ENCODE peak calls at places on chromosomes 12 and 14, in six cellular contexts. One of them, this sample, is unnamed.

GRCh38 chr14:96754162-96754844 is 42.9 kb upstream of the VRK1 start:
- DNase-seq in heart left ventricle: no peak
- DNase-seq in RWPE1: peak; percentile 19
- DNase-seq in GM23338: no peak
- DNase-seq in mammary epithelial cell: peak; percentile 24
- DNase-seq in tibial artery: no peak
- DNase-seq in this sample: no peak

GRCh38 chr12:105351523-105351922 is 21.0 kb downstream of the C12orf75 start:
- DNase-seq in heart left ventricle: no peak
- DNase-seq in RWPE1: no peak
- DNase-seq in GM23338: no peak
- DNase-seq in mammary epithelial cell: no peak
- DNase-seq in tibial artery: no peak
- DNase-seq in this sample: peak; percentile 67

GRCh38 chr14:96345669-96346068 is 17.5 kb downstream of the ATG2B start:
- DNase-seq in heart left ventricle: no peak
- DNase-seq in RWPE1: no peak
- DNase-seq in GM23338: no peak
- DNase-seq in mammary epithelial cell: no peak
- DNase-seq in tibial artery: no peak
- DNase-seq in this sample: no peak

GRCh38 chr12:104680070-104680469 is 223.3 kb downstream of the CHST11 start:
- DNase-seq in heart left ventricle: no peak
- DNase-seq in RWPE1: no peak
- DNase-seq in GM23338: peak; percentile 70
- DNase-seq in mammary epithelial cell: no peak
- DNase-seq in tibial artery: no peak
- DNase-seq in this sample: peak; percentile 75

GRCh38 chr14:100522616-100523021 is 64.6 kb downstream of the BEGAIN start:
- DNase-seq in heart left ventricle: no peak
- DNase-seq in RWPE1: no peak
- DNase-seq in GM23338: no peak
- DNase-seq in mammary epithelial cell: no peak
- DNase-seq in tibial artery: no peak
- DNase-seq in this sample: peak; percentile 51

GRCh38 chr12:111780615-111781014 is 13.9 kb downstream of the ALDH2 start:
- DNase-seq in heart left ventricle: no peak
- DNase-seq in RWPE1: no peak
- DNase-seq in GM23338: no peak
- DNase-seq in mammary epithelial cell: peak; percentile 63
- DNase-seq in tibial artery: no peak
- DNase-seq in this sample: no peak

GRCh38 chr14:53571990-53572389 is 384.6 kb downstream of the BMP4 start:
- DNase-seq in heart left ventricle: no peak
- DNase-seq in RWPE1: no peak
- DNase-seq in GM23338: peak; percentile 65
- DNase-seq in mammary epithelial cell: no peak
- DNase-seq in tibial artery: no peak
- DNase-seq in this sample: no peak

GRCh38 chr12:132150780-132151144 is 6.5 kb downstream of the NOC4L start:
- DNase-seq in heart left ventricle: no peak
- DNase-seq in RWPE1: no peak
- DNase-seq in GM23338: no peak
- DNase-seq in mammary epithelial cell: no peak
- DNase-seq in tibial artery: no peak
- DNase-seq in this sample: no peak

GRCh38 chr12:4448943-4449861 is 3.6 kb upstream of the FGF6 start:
- DNase-seq in heart left ventricle: no peak
- DNase-seq in RWPE1: no peak
- DNase-seq in GM23338: no peak
- DNase-seq in mammary epithelial cell: no peak
- DNase-seq in tibial artery: no peak
- DNase-seq in this sample: no peak

GRCh38 chr12:132554857-132555630 is 55.3 kb downstream of the LRCOL1 start:
- DNase-seq in heart left ventricle: no peak
- DNase-seq in RWPE1: no peak
- DNase-seq in GM23338: peak; percentile 68
- DNase-seq in mammary epithelial cell: no peak
- DNase-seq in tibial artery: no peak
- DNase-seq in this sample: peak; percentile 51

GRCh38 chr12:85688837-85689236 is 147.4 kb downstream of the RASSF9 start:
- DNase-seq in heart left ventricle: no peak
- DNase-seq in RWPE1: no peak
- DNase-seq in GM23338: peak; percentile 30
- DNase-seq in mammary epithelial cell: no peak
- DNase-seq in tibial artery: no peak
- DNase-seq in this sample: no peak

GRCh38 chr12:15364221-15365170 is 42.2 kb downstream of the PTPRO start:
- DNase-seq in heart left ventricle: no peak
- DNase-seq in RWPE1: peak; percentile 58
- DNase-seq in GM23338: no peak
- DNase-seq in mammary epithelial cell: peak; percentile 72
- DNase-seq in tibial artery: no peak
- DNase-seq in this sample: no peak

GRCh38 chr12:10632226-10632625 is 18.8 kb upstream of the MAGOHB start:
- DNase-seq in heart left ventricle: no peak
- DNase-seq in RWPE1: no peak
- DNase-seq in GM23338: no peak
- DNase-seq in mammary epithelial cell: no peak
- DNase-seq in tibial artery: no peak
- DNase-seq in this sample: no peak

GRCh38 chr14:104551851-104552737 is 27.5 kb upstream of the C14orf180 start:
- DNase-seq in heart left ventricle: peak; percentile 47
- DNase-seq in RWPE1: no peak
- DNase-seq in GM23338: no peak
- DNase-seq in mammary epithelial cell: no peak
- DNase-seq in tibial artery: peak; percentile 51
- DNase-seq in this sample: no peak

GRCh38 chr12:53701518-53702264 is 25.6 kb downstream of the CALCOCO1 start:
- DNase-seq in heart left ventricle: peak; percentile 87
- DNase-seq in RWPE1: peak; percentile 73
- DNase-seq in GM23338: peak; percentile 82
- DNase-seq in mammary epithelial cell: peak; percentile 54
- DNase-seq in tibial artery: peak; percentile 90
- DNase-seq in this sample: peak; percentile 83
- H3K27ac ChIP-seq in heart left ventricle: no peak overlapping the region
- H3K27ac ChIP-seq in RWPE1: no peak overlapping the region
- H3K27ac ChIP-seq in GM23338: no peak overlapping the region
- H3K27ac ChIP-seq in mammary epithelial cell: no peak overlapping the region
- H3K27ac ChIP-seq in tibial artery: no peak overlapping the region
- H3K27ac ChIP-seq in this sample: no peak overlapping the region

DNA sequence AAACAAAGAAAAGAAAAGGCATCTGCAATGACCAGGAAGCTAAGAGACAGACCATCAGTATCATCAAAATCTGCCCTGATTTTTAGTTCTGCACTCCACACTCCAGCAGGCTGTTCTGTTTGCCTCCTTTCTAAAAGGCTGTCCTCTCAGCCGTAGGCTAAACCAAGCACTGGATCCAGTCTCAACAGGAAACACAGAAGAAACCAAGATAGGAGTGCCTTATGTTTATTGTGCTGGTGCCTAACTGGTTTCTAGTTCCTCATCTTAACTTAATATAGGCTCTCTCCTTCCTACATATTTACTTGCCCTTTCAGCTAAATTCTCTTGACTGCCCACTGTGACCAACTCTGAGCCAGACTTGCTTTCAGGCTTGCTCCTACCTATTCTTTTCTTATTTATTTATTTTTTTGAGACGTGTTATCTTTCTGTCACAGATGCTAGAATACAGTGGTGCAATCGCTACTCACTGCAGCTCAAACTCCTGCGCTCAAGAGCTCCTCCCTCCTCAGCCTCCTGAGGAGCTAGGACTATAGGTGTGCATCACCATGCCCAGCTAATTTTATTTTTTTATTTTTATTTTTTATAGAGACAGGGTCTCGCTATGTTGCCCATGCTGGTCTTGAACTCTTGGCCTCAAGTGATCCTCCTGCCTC is 30.8 kb downstream of the GALNT4 start:
- DNase-seq in heart left ventricle: no peak
- DNase-seq in RWPE1: no peak
- DNase-seq in GM23338: no peak
- DNase-seq in mammary epithelial cell: no peak
- DNase-seq in tibial artery: no peak
- DNase-seq in this sample: peak; percentile 48
- H3K27ac ChIP-seq in heart left ventricle: no peak overlapping the region
- H3K27ac ChIP-seq in RWPE1: no peak overlapping the region
- H3K27ac ChIP-seq in GM23338: no peak overlapping the region
- H3K27ac ChIP-seq in mammary epithelial cell: no peak overlapping the region
- H3K27ac ChIP-seq in tibial artery: no peak overlapping the region
- H3K27ac ChIP-seq in this sample: no peak overlapping the region

DNA sequence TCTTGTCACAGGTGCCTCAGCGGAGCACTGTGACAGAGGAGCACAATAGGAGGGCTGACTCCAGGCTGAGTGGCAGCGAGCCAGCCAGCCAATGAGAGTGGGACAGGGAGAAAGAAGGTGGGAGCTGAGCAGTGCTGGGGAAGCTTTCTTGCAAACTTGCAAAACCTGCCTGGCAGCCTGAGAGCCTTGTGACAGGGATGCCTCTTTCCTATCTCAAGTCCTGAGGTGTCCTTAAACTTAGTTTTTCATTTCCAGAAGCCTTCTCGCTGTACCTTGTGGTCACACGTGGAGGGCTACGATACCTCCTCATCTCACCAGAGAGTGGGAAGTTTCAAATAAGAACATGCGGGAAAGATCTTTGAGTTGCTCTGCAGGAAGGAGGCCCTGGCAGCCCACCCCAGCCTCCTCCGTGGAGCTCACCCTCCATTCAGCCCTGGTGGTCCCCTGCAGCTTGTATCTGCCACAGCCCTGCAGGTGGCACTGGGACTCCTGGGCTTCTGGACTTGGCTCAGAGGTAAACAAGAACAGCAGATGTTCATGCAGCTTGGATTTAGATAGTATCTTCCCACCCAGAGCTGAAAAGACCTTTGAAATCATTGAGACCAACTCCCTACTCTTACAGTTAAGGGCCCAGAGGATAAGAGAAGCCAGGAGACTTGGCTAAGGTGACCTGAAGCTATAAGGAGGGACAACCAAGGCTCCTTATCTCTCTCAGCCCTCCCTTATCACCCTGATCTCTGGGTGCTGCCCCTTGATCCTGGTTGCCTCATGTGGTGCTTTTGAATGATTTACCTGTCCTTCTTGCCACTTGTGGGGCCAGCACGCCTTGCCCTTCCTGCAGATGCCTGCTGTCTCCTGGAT is 153.5 kb upstream of the MAX start:
- DNase-seq in heart left ventricle: no peak
- DNase-seq in RWPE1: peak; percentile 49
- DNase-seq in GM23338: peak; percentile 94
- DNase-seq in mammary epithelial cell: peak; percentile 84
- DNase-seq in tibial artery: no peak
- DNase-seq in this sample: no peak
- H3K27ac ChIP-seq in heart left ventricle: no peak overlapping the region
- H3K27ac ChIP-seq in RWPE1: no peak overlapping the region
- H3K27ac ChIP-seq in GM23338: no peak overlapping the region
- H3K27ac ChIP-seq in mammary epithelial cell: peak overlapping the region; percentile 88
- H3K27ac ChIP-seq in tibial artery: no peak overlapping the region
- H3K27ac ChIP-seq in this sample: no peak overlapping the region

DNA sequence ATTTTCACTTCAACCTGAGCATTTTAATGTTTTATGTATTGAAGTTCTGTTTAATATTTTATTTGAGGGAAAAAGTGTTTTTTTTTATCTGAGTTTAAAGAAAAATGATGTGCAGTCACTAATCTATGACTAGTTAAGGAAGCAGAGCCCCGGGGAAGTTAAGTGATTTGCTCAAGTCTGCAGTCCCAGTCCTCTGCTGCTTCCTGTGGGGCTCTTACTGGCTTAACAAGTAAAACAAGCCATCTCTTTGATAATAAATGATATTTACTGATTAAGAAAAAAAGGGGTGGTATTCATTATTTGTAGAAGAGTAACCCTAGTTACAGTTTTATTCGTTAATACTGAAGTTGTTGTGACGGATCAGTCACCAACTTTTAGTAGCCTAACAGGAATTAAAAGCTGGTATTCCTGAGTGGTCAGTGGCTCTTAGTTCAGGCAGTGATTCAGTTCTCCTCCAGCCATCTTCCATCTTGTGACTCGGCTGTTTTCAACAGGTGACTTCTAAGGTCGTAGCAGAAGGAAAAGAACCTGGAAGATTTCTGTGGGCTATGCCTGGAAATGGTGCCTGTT is 21.7 kb downstream of the BICDL1 start:
- DNase-seq in heart left ventricle: no peak
- DNase-seq in RWPE1: no peak
- DNase-seq in GM23338: no peak
- DNase-seq in mammary epithelial cell: no peak
- DNase-seq in tibial artery: no peak
- DNase-seq in this sample: no peak
- H3K27ac ChIP-seq in heart left ventricle: no peak overlapping the region
- H3K27ac ChIP-seq in RWPE1: no peak overlapping the region
- H3K27ac ChIP-seq in GM23338: no peak overlapping the region
- H3K27ac ChIP-seq in mammary epithelial cell: no peak overlapping the region
- H3K27ac ChIP-seq in tibial artery: no peak overlapping the region
- H3K27ac ChIP-seq in this sample: no peak overlapping the region

DNA sequence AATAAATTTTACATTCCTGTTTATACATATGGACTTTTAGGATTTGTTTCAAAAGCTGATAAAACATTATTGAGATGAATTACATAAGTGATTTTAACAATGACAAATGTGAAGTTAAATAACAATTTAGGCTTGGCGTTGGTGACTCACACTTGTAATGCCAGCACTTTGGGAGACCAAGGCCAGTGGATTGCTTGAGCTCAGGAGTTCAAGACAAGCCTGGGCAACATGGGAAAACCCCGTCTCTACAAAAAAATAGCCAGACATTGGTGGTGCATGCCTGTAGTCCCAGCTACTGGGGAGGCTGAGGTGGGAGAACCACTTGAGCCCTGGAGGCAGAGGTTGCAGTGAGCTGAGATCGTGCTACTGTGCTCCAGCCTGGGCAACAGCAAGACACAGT is 7.4 kb downstream of the ACOT2 start:
- DNase-seq in heart left ventricle: no peak
- DNase-seq in RWPE1: no peak
- DNase-seq in GM23338: no peak
- DNase-seq in mammary epithelial cell: peak; percentile 84
- DNase-seq in tibial artery: no peak
- DNase-seq in this sample: no peak
- H3K27ac ChIP-seq in heart left ventricle: no peak overlapping the region
- H3K27ac ChIP-seq in RWPE1: peak overlapping the region; percentile 71
- H3K27ac ChIP-seq in GM23338: no peak overlapping the region
- H3K27ac ChIP-seq in mammary epithelial cell: no peak overlapping the region
- H3K27ac ChIP-seq in tibial artery: no peak overlapping the region
- H3K27ac ChIP-seq in this sample: no peak overlapping the region

DNA sequence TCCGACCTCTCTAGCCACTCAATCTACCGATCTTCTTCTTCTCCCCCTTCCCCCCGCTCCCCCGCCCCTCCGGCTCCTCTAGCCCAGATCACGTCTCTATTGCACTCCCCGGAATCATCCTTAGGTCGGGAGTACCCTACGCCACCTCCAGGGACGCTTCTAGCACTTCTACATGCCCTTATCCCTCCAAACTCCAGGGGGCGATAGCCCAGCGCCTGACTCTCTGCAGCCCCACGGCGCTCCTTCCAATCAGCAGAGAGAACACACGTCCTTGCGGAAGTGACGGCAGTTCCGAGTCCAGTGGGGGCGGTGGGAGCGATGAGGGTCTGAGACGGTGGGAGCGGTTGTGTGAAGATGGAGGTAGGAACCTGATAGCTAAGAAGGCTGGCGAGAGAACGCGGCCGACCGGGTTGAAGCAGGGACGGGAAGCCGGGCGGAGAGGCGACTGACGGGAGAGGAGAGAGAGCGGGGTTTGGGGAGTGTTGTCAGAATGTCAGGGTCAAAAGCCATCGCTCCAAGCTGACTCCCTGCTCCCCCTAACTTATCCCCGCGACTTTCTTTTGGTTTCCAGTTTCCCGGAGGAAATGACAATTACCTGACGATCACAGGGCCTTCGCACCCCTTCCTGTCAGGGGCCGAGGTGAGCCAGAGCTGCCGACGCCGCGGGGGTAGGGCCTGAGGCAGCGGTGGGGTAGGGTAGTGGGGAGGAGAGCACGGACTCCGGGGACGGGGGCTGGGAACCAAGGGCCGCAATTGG is at the start of the genes RAB2B and TOX4:
- DNase-seq in heart left ventricle: peak; percentile 95
- DNase-seq in RWPE1: peak; percentile 96
- DNase-seq in GM23338: peak; percentile 99
- DNase-seq in mammary epithelial cell: peak; percentile 97
- DNase-seq in tibial artery: peak; percentile 98
- DNase-seq in this sample: peak; percentile 100
- H3K27ac ChIP-seq in heart left ventricle: peak within 1 kb of the TSS; percentile 90
- H3K27ac ChIP-seq in RWPE1: peak within 1 kb of the TSS; percentile 86
- H3K27ac ChIP-seq in GM23338: peak within 1 kb of the TSS; percentile 82
- H3K27ac ChIP-seq in mammary epithelial cell: peak within 1 kb of the TSS; percentile 83
- H3K27ac ChIP-seq in tibial artery: peak within 1 kb of the TSS; percentile 94
- H3K27ac ChIP-seq in this sample: peak within 1 kb of the TSS; percentile 13

This sample was measured in Karpas-422.